ENCODE peak calls at places on chromosomes 12 and 14, in six cellular contexts. X is H1, Y is H9, T is mesenchymal stem cell, B is IMR-90, E is mesendoderm. Q is an unnamed sample.

GRCh38 chr14:54050759-54051158 is 94.1 kb upstream of the BMP4 start:
- DNase-seq in X (no peak), Y (no peak), T (no peak), B (no peak), E (no peak), Q (no peak)

GRCh38 chr12:108563135-108563803 is 873 bp downstream of the ISCU start:
- DNase-seq in X (peak), Y (peak), T (peak), B (peak), E (peak), Q (peak)

GRCh38 chr12:121826318-121826954 is 22.6 kb downstream of the SETD1B start:
- DNase-seq in X (no peak), Y (peak), T (no peak), B (no peak), E (no peak), Q (no peak)

GRCh38 chr12:17592472-17592871 is 497.5 kb downstream of the RERGL start:
- DNase-seq in X (no peak), Y (no peak), T (no peak), B (no peak), E (no peak), Q (no peak)

GRCh38 chr14:54627718-54628345 is 60.9 kb downstream of the SAMD4A start:
- DNase-seq in X (no peak), Y (no peak), T (peak), B (peak), E (peak), Q (no peak)

GRCh38 chr14:32800320-32800719 is 138.4 kb upstream of the NPAS3 start:
- DNase-seq in X (no peak), Y (no peak), T (no peak), B (no peak), E (no peak), Q (no peak)

GRCh38 chr12:4355843-4356327 is 23.6 kb downstream of the FGF23 start:
- DNase-seq in X (peak), Y (peak), T (peak), B (peak), E (peak), Q (peak)

GRCh38 chr12:62848418-62848817 is 86.5 kb downstream of the PPM1H start:
- DNase-seq in X (no peak), Y (no peak), T (peak), B (peak), E (no peak), Q (no peak)

GRCh38 chr12:19432309-19433170 is 6.8 kb upstream of the AEBP2 start:
- DNase-seq in X (no peak), Y (no peak), T (no peak), B (no peak), E (no peak), Q (no peak)

GRCh38 chr12:106873983-106874382 is 81.7 kb upstream of the TMEM263 start:
- DNase-seq in X (no peak), Y (no peak), T (no peak), B (no peak), E (no peak), Q (no peak)

GRCh38 chr14:22646570-22647254 is 2.6 kb upstream of the OR6J1 start:
- DNase-seq in X (no peak), Y (no peak), T (peak), B (peak), E (no peak), Q (no peak)

GRCh38 chr14:96052541-96053105 is 13.5 kb downstream of the C14orf132 start:
- DNase-seq in X (no peak), Y (no peak), T (peak), B (peak), E (no peak), Q (no peak)

GRCh38 chr12:19397534-19397933 is 41.8 kb upstream of the AEBP2 start:
- DNase-seq in X (no peak), Y (no peak), T (no peak), B (peak), E (no peak), Q (no peak)

GRCh38 chr12:132427177-132427725 is 62.7 kb upstream of the FBRSL1 start:
- DNase-seq in X (no peak), Y (no peak), T (no peak), B (no peak), E (no peak), Q (no peak)

GRCh38 chr12:61452076-61452475 is 808.1 kb upstream of the USP15 start:
- DNase-seq in X (no peak), Y (no peak), T (no peak), B (no peak), E (no peak), Q (peak)

GRCh38 chr14:93381644-93382043 is 34.7 kb downstream of the COX8C start:
- DNase-seq in X (no peak), Y (no peak), T (no peak), B (no peak), E (peak), Q (no peak)

GRCh38 chr14:99241314-99242035 is 30.5 kb downstream of the BCL11B start:
- DNase-seq in X (no peak), Y (no peak), T (no peak), B (no peak), E (no peak), Q (no peak)

GRCh38 chr12:56684745-56685369 is 3.2 kb downstream of the PTGES3 start:
- DNase-seq in X (no peak), Y (peak), T (peak), B (no peak), E (no peak), Q (no peak)

GRCh38 chr12:105204916-105205315 is 31.1 kb downstream of the APPL2 start:
- DNase-seq in X (no peak), Y (no peak), T (peak), B (peak), E (no peak), Q (no peak)

GRCh38 chr14:104676694-104677505 is 12.5 kb upstream of the INF2 start:
- DNase-seq in X (no peak), Y (no peak), T (peak), B (no peak), E (peak), Q (no peak)

GRCh38 chr14:30223966-30224365 is 296.3 kb upstream of the PRKD1 start:
- DNase-seq in X (no peak), Y (no peak), T (no peak), B (no peak), E (no peak), Q (no peak)

GRCh38 chr14:67576216-67576615 is 23.9 kb downstream of the PIGH start:
- DNase-seq in X (no peak), Y (no peak), T (no peak), B (no peak), E (no peak), Q (no peak)

GRCh38 chr12:51683763-51684357 is 92.8 kb downstream of the SCN8A start:
- DNase-seq in X (no peak), Y (no peak), T (peak), B (peak), E (no peak), Q (no peak)

GRCh38 chr14:96554315-96554910 is 52.2 kb downstream of the PAPOLA start:
- DNase-seq in X (no peak), Y (no peak), T (no peak), B (no peak), E (no peak), Q (no peak)

GRCh38 chr14:95494456-95494855 is 22.0 kb downstream of the SYNE3 start:
- DNase-seq in X (no peak), Y (no peak), T (no peak), B (no peak), E (no peak), Q (no peak)

GRCh38 chr14:87898301-87898700 is 94.7 kb downstream of the GALC start:
- DNase-seq in X (no peak), Y (no peak), T (no peak), B (peak), E (no peak), Q (no peak)

GRCh38 chr12:98402671-98403070 is 112.7 kb upstream of the TMPO start:
- DNase-seq in X (no peak), Y (no peak), T (no peak), B (no peak), E (no peak), Q (no peak)

GRCh38 chr12:50614167-50614762 is 109.5 kb downstream of the DIP2B start:
- DNase-seq in X (peak), Y (no peak), T (peak), B (peak), E (peak), Q (no peak)

GRCh38 chr14:65472189-65472588 is 59.7 kb downstream of the FUT8 start:
- DNase-seq in X (no peak), Y (peak), T (no peak), B (no peak), E (peak), Q (no peak)

GRCh38 chr14:85934886-85935254 is 404.9 kb downstream of the FLRT2 start:
- DNase-seq in X (no peak), Y (no peak), T (no peak), B (no peak), E (no peak), Q (no peak)

GRCh38 chr14:49622022-49622607 is 1.5 kb downstream of the MGAT2 start:
- DNase-seq in X (no peak), Y (no peak), T (no peak), B (no peak), E (no peak), Q (no peak)

GRCh38 chr12:121581681-121582439 is 1.0 kb upstream of the KDM2B start:
- DNase-seq in X (no peak), Y (no peak), T (peak), B (peak), E (peak), Q (peak)

GRCh38 chr12:91274886-91275285 is 92.3 kb upstream of the DCN start:
- DNase-seq in X (no peak), Y (no peak), T (peak), B (peak), E (peak), Q (peak)

GRCh38 chr14:29521526-29522137 is 406.0 kb downstream of the PRKD1 start:
- DNase-seq in X (peak), Y (peak), T (no peak), B (peak), E (peak), Q (peak)

GRCh38 chr12:13101854-13102375 is 1.6 kb downstream of the GSG1 start:
- DNase-seq in X (no peak), Y (no peak), T (peak), B (peak), E (no peak), Q (no peak)

GRCh38 chr14:23407516-23408306 is at the start of gene MYH6:
- DNase-seq in X (no peak), Y (no peak), T (no peak), B (no peak), E (no peak), Q (no peak)

GRCh38 chr12:91142184-91142583 is 30.9 kb upstream of the LUM start:
- DNase-seq in X (no peak), Y (no peak), T (peak), B (peak), E (no peak), Q (no peak)

DNA sequence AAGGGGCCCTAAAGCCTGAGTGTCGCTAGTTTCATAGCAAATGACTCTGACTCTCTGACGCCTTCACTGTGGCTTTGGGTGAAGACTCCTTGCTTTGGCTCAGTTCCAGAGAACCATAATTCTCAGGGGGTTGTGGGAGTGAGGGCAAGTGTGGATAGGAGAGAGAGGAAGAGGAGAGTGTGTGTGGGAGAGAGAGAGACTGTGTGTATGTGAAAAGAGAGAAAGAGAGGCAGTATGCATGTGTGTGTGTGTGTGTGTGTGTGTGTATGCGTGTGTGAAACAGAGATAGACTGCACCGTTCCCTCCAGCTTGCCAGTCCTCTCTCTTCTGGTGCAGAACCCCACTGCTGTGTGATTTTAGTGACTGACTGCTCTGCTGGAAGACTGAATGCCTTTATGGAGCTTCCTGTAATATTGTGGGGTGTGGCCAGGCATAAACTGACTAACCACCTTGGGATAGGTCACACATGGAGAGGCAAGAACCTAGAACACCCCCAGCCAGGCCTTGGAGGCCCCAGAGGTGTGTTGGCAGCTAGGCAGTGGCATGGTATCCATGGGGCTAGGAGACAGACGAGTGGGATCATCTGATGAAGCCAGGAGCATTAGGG is 45.9 kb upstream of the STXBP6 start:
- DNase-seq in X (no peak), Y (no peak), T (no peak), B (no peak), E (no peak), Q (no peak)
- H3K23ac ChIP-seq in X (no peak), Y (no peak), T (no peak), B (no peak), E (no peak), Q (no peak)

GRCh38 chr12:74412607-74413230 is 124.9 kb upstream of the ATXN7L3B start:
- DNase-seq in X (no peak), Y (no peak), T (peak), B (peak), E (peak), Q (peak)

DNA sequence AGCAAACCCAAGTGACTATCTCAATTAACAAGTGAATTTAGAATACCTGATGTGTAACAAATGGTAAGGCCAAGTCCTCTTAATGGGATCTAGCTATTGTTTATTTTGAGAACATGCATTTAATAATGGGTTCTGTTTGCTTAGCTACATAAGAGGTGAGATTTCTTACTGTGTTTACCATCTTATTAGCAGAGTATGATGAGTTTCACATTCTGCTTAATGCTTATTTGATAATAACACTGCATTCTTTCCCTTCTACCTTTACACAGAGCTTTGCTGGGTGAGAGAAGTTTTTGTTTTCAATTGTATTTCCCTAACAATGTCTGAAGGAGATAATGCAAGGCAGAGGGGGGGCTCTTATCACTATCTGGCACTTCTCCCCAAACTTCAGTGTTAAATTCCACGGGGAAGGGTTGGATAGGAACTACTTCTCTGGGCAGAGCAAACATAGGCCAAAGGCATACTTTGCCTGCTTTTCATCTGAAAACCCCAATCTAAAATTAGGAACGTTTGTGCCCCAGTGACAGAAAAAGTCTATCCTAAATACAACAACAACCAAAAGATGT is 129.0 kb upstream of the ATXN7L3B start:
- DNase-seq in X (no peak), Y (no peak), T (no peak), B (no peak), E (peak), Q (no peak)
- H2BK15ac ChIP-seq in X (no peak), Y (no peak), T (no peak), B (no peak), E (no peak), Q (no peak)

GRCh38 chr12:94616217-94616729 is 34.1 kb downstream of the TMCC3 start:
- DNase-seq in X (no peak), Y (peak), T (no peak), B (no peak), E (peak), Q (no peak)

GRCh38 chr12:94620611-94621010 is 29.7 kb downstream of the TMCC3 start:
- DNase-seq in X (no peak), Y (no peak), T (no peak), B (no peak), E (no peak), Q (no peak)

GRCh38 chr12:94621662-94622359 is 28.5 kb downstream of the TMCC3 start:
- DNase-seq in X (no peak), Y (no peak), T (peak), B (peak), E (no peak), Q (no peak)

GRCh38 chr12:94617101-94617500 is 33.3 kb downstream of the TMCC3 start:
- DNase-seq in X (no peak), Y (no peak), T (no peak), B (no peak), E (peak), Q (no peak)

DNA sequence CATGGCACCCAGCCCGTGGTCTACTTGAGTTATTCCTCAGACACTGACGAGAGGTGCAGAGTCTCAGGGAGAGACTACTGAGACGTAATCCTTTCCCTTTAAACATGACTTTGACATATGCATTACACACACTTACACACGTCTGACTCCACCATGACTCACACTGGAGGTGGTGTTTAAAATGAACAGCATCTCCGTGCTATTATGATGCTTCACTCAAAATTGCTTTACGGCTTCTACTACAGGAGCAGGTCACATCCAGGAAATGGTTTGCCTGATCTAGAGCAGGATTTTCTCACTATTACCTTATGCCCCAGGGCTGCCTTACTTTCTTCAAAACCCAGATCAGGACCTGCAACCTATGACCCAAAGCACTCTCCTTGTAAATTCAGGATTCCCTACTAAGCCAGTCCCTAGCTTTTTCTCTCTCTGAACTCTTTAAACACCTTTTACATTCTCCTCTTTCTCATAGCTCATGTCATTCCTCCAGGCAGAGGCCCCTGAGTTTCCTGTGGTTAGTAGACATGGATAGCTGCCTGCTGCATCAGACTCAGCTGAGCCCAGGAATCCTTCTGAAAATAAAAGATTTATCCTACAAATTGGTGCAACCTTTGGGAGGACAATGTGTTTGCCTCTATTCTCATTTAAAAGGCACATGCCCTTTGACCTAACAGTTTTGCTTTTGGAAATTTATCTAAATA is 31.2 kb downstream of the TMCC3 start:
- DNase-seq in X (no peak), Y (no peak), T (peak), B (peak), E (no peak), Q (no peak)
- H2BK5ac ChIP-seq in X (no peak), Y (no peak), T (no peak), B (peak), E (no peak), Q (no peak)

DNA sequence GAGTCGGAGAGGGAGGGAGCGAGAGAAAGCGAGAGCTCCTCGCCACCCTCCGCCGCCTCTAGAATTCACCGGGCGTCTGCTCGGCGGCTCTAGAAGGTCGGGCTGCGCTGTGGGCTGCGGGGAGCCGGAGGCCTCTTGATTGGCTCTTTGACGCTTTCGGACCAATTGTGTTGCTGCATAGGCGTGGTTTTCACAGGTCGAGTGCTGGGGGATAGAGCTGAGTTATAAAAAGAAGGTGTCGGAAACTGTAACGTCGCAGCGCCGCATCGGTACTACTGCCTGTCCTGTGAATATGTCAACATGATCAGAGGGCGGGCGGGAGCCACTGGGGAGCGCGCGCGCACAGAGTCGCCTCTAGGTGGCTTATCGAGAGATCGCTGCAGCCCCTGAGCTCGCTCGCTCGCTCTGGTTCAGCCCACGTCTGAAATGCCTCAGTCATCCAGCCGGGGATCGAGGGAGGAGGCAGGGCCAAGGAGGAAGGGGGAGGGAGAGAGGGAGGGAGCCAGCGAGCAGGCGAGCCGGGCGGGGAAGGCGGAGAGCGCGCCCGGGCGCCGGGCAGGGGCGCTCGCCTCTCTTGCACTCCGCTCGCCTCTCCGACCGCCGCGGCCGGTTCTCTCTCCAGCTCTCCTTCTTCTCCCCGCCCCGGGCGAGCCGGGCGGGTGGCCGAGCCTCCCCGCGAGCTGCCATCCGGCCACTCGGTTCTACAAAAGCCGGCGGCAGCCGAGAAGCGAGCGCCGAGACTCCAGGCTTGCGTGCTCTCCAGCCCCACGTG is at the start of gene TBX3:
- DNase-seq in X (peak), Y (peak), T (peak), B (peak), E (peak), Q (peak)
- H3K23ac ChIP-seq in X (no peak), Y (no peak), T (peak), B (peak), E (peak), Q (peak)

GRCh38 chr14:50920482-50921225 is 23.6 kb downstream of the PYGL start:
- DNase-seq in X (no peak), Y (no peak), T (peak), B (peak), E (peak), Q (peak)
- H2BK15ac ChIP-seq in X (no peak), Y (no peak), T (peak), B (peak), E (no peak), Q (no peak)